ENCODE peak calls at places on chromosomes 16 and 17, in ten cellular contexts. One of them, this sample, is unnamed.

GRCh38 chr17:61943117-61943516 is 15.3 kb upstream of the INTS2 start:
- DNase-seq in NCI-H526 treated with DMSO at 0.1 percent for 48 hours: no peak
- DNase-seq in HuH-7.5: no peak
- DNase-seq in heart left ventricle: no peak
- DNase-seq in DMS 273 treated with DMSO at 0.1 percent for 48 hours: no peak
- DNase-seq in NCI-H1105 treated with DMSO at 0.1 percent for 48 hours: no peak
- DNase-seq in heart right ventricle: no peak
- DNase-seq in foreskin fibroblast: no peak
- DNase-seq in brain microvascular endothelial cell: no peak
- DNase-seq in HCEC 1CT: no peak
- DNase-seq in this sample: no peak

GRCh38 chr17:7132511-7133094 is 18.0 kb upstream of the ASGR2 start:
- DNase-seq in NCI-H526 treated with DMSO at 0.1 percent for 48 hours: no peak
- DNase-seq in HuH-7.5: no peak
- DNase-seq in heart left ventricle: no peak
- DNase-seq in DMS 273 treated with DMSO at 0.1 percent for 48 hours: no peak
- DNase-seq in NCI-H1105 treated with DMSO at 0.1 percent for 48 hours: no peak
- DNase-seq in heart right ventricle: no peak
- DNase-seq in foreskin fibroblast: no peak
- DNase-seq in brain microvascular endothelial cell: peak
- DNase-seq in HCEC 1CT: no peak
- DNase-seq in this sample: no peak

GRCh38 chr16:5977329-5977728 is 879.7 kb upstream of the EEF2KMT start:
- DNase-seq in NCI-H526 treated with DMSO at 0.1 percent for 48 hours: no peak
- DNase-seq in HuH-7.5: no peak
- DNase-seq in heart left ventricle: no peak
- DNase-seq in DMS 273 treated with DMSO at 0.1 percent for 48 hours: no peak
- DNase-seq in NCI-H1105 treated with DMSO at 0.1 percent for 48 hours: peak
- DNase-seq in heart right ventricle: no peak
- DNase-seq in foreskin fibroblast: no peak
- DNase-seq in brain microvascular endothelial cell: no peak
- DNase-seq in HCEC 1CT: no peak
- DNase-seq in this sample: no peak

GRCh38 chr16:68907297-68907999 is 64.1 kb downstream of the TANGO6 start:
- DNase-seq in NCI-H526 treated with DMSO at 0.1 percent for 48 hours: no peak
- DNase-seq in HuH-7.5: no peak
- DNase-seq in heart left ventricle: no peak
- DNase-seq in DMS 273 treated with DMSO at 0.1 percent for 48 hours: no peak
- DNase-seq in NCI-H1105 treated with DMSO at 0.1 percent for 48 hours: no peak
- DNase-seq in heart right ventricle: no peak
- DNase-seq in foreskin fibroblast: no peak
- DNase-seq in brain microvascular endothelial cell: no peak
- DNase-seq in HCEC 1CT: no peak
- DNase-seq in this sample: no peak

GRCh38 chr16:46848768-46849764 is 18.1 kb upstream of the C16orf87 start:
- DNase-seq in NCI-H526 treated with DMSO at 0.1 percent for 48 hours: no peak
- DNase-seq in HuH-7.5: no peak
- DNase-seq in heart left ventricle: no peak
- DNase-seq in DMS 273 treated with DMSO at 0.1 percent for 48 hours: no peak
- DNase-seq in NCI-H1105 treated with DMSO at 0.1 percent for 48 hours: no peak
- DNase-seq in heart right ventricle: no peak
- DNase-seq in foreskin fibroblast: no peak
- DNase-seq in brain microvascular endothelial cell: no peak
- DNase-seq in HCEC 1CT: no peak
- DNase-seq in this sample: no peak

GRCh38 chr16:83552193-83552592 is 255.6 kb upstream of the HSBP1 start:
- DNase-seq in NCI-H526 treated with DMSO at 0.1 percent for 48 hours: no peak
- DNase-seq in HuH-7.5: no peak
- DNase-seq in heart left ventricle: no peak
- DNase-seq in DMS 273 treated with DMSO at 0.1 percent for 48 hours: no peak
- DNase-seq in NCI-H1105 treated with DMSO at 0.1 percent for 48 hours: no peak
- DNase-seq in heart right ventricle: no peak
- DNase-seq in foreskin fibroblast: peak
- DNase-seq in brain microvascular endothelial cell: peak
- DNase-seq in HCEC 1CT: peak
- DNase-seq in this sample: no peak

GRCh38 chr17:32875904-32876413 is 965 bp downstream of the MYO1D start:
- DNase-seq in NCI-H526 treated with DMSO at 0.1 percent for 48 hours: no peak
- DNase-seq in HuH-7.5: no peak
- DNase-seq in heart left ventricle: no peak
- DNase-seq in DMS 273 treated with DMSO at 0.1 percent for 48 hours: no peak
- DNase-seq in NCI-H1105 treated with DMSO at 0.1 percent for 48 hours: peak
- DNase-seq in heart right ventricle: no peak
- DNase-seq in foreskin fibroblast: no peak
- DNase-seq in brain microvascular endothelial cell: peak
- DNase-seq in HCEC 1CT: no peak
- DNase-seq in this sample: no peak

GRCh38 chr16:81237282-81237681 is 1.2 kb upstream of the BCO1 start:
- DNase-seq in NCI-H526 treated with DMSO at 0.1 percent for 48 hours: no peak
- DNase-seq in HuH-7.5: no peak
- DNase-seq in heart left ventricle: peak
- DNase-seq in DMS 273 treated with DMSO at 0.1 percent for 48 hours: no peak
- DNase-seq in NCI-H1105 treated with DMSO at 0.1 percent for 48 hours: no peak
- DNase-seq in heart right ventricle: peak
- DNase-seq in foreskin fibroblast: no peak
- DNase-seq in brain microvascular endothelial cell: no peak
- DNase-seq in HCEC 1CT: no peak
- DNase-seq in this sample: no peak

GRCh38 chr17:45020354-45021138 is 30.9 kb downstream of the DCAKD start:
- DNase-seq in NCI-H526 treated with DMSO at 0.1 percent for 48 hours: no peak
- DNase-seq in HuH-7.5: no peak
- DNase-seq in heart left ventricle: no peak
- DNase-seq in DMS 273 treated with DMSO at 0.1 percent for 48 hours: no peak
- DNase-seq in NCI-H1105 treated with DMSO at 0.1 percent for 48 hours: peak
- DNase-seq in heart right ventricle: peak
- DNase-seq in foreskin fibroblast: peak
- DNase-seq in brain microvascular endothelial cell: peak
- DNase-seq in HCEC 1CT: no peak
- DNase-seq in this sample: no peak

GRCh38 chr17:48544356-48545021 is 420 bp downstream of the HOXB2 start:
- DNase-seq in NCI-H526 treated with DMSO at 0.1 percent for 48 hours: no peak
- DNase-seq in HuH-7.5: no peak
- DNase-seq in heart left ventricle: peak
- DNase-seq in DMS 273 treated with DMSO at 0.1 percent for 48 hours: no peak
- DNase-seq in NCI-H1105 treated with DMSO at 0.1 percent for 48 hours: peak
- DNase-seq in heart right ventricle: peak
- DNase-seq in foreskin fibroblast: peak
- DNase-seq in brain microvascular endothelial cell: no peak
- DNase-seq in HCEC 1CT: peak
- DNase-seq in this sample: peak

GRCh38 chr16:49604602-49605001 is 231.0 kb downstream of the C16orf78 start:
- DNase-seq in NCI-H526 treated with DMSO at 0.1 percent for 48 hours: no peak
- DNase-seq in HuH-7.5: no peak
- DNase-seq in heart left ventricle: no peak
- DNase-seq in DMS 273 treated with DMSO at 0.1 percent for 48 hours: no peak
- DNase-seq in NCI-H1105 treated with DMSO at 0.1 percent for 48 hours: no peak
- DNase-seq in heart right ventricle: no peak
- DNase-seq in foreskin fibroblast: no peak
- DNase-seq in brain microvascular endothelial cell: no peak
- DNase-seq in HCEC 1CT: no peak
- DNase-seq in this sample: no peak

GRCh38 chr17:18258356-18259038 is at the start of gene FLII:
- DNase-seq in NCI-H526 treated with DMSO at 0.1 percent for 48 hours: no peak
- DNase-seq in HuH-7.5: peak
- DNase-seq in heart left ventricle: peak
- DNase-seq in DMS 273 treated with DMSO at 0.1 percent for 48 hours: no peak
- DNase-seq in NCI-H1105 treated with DMSO at 0.1 percent for 48 hours: no peak
- DNase-seq in heart right ventricle: peak
- DNase-seq in foreskin fibroblast: peak
- DNase-seq in brain microvascular endothelial cell: no peak
- DNase-seq in HCEC 1CT: peak
- DNase-seq in this sample: peak

This sample was measured in lower lobe of right lung.